ENCODE peak calls at places on chromosomes 1 and 21, in five cellular contexts. One of them, this sample, is unnamed.

GRCh38 chr21:42853621-42854020 is 25.7 kb downstream of the WDR4 start:
- DNase-seq in PC-3: no peak
- DNase-seq in stimulated activated CD8-positive, alpha-beta memory T cell treated with anti-CD3 and anti-CD28 coated beads, Interleukin-15, amount 100 ng/mL, for 4 hours: no peak
- DNase-seq in RCC 7860: no peak
- DNase-seq in mesendoderm: no peak
- DNase-seq in this sample: no peak

GRCh38 chr1:9269721-9270120 is 23.0 kb upstream of the SPSB1 start:
- DNase-seq in RCC 7860: no peak
- DNase-seq in stimulated activated CD8-positive, alpha-beta memory T cell treated with anti-CD3 and anti-CD28 coated beads, Interleukin-15, amount 100 ng/mL, for 4 hours: no peak
- DNase-seq in PC-3: no peak
- DNase-seq in mesendoderm: no peak
- DNase-seq in this sample: no peak

GRCh38 chr1:24438423-24438901 is 22.9 kb downstream of the NIPAL3 start:
- DNase-seq in RCC 7860: no peak
- DNase-seq in stimulated activated CD8-positive, alpha-beta memory T cell treated with anti-CD3 and anti-CD28 coated beads, Interleukin-15, amount 100 ng/mL, for 4 hours: no peak
- DNase-seq in PC-3: no peak
- DNase-seq in mesendoderm: peak
- DNase-seq in this sample: no peak

GRCh38 chr1:64664287-64664686 is 80.6 kb upstream of the RAVER2 start:
- DNase-seq in mesendoderm: no peak
- DNase-seq in RCC 7860: no peak
- DNase-seq in stimulated activated CD8-positive, alpha-beta memory T cell treated with anti-CD3 and anti-CD28 coated beads, Interleukin-15, amount 100 ng/mL, for 4 hours: no peak
- DNase-seq in PC-3: no peak
- DNase-seq in this sample: no peak

GRCh38 chr1:104238991-104239390 is 489.3 kb downstream of the AMY1C start:
- DNase-seq in stimulated activated CD8-positive, alpha-beta memory T cell treated with anti-CD3 and anti-CD28 coated beads, Interleukin-15, amount 100 ng/mL, for 4 hours: no peak
- DNase-seq in PC-3: no peak
- DNase-seq in mesendoderm: peak
- DNase-seq in RCC 7860: no peak
- DNase-seq in this sample: no peak

GRCh38 chr1:32681501-32681900 is 21.1 kb downstream of the SYNC start:
- DNase-seq in stimulated activated CD8-positive, alpha-beta memory T cell treated with anti-CD3 and anti-CD28 coated beads, Interleukin-15, amount 100 ng/mL, for 4 hours: no peak
- DNase-seq in mesendoderm: no peak
- DNase-seq in RCC 7860: no peak
- DNase-seq in PC-3: no peak
- DNase-seq in this sample: no peak

GRCh38 chr1:226355679-226356583 is 47.0 kb upstream of the LIN9 start:
- DNase-seq in mesendoderm: no peak
- DNase-seq in RCC 7860: no peak
- DNase-seq in PC-3: no peak
- DNase-seq in stimulated activated CD8-positive, alpha-beta memory T cell treated with anti-CD3 and anti-CD28 coated beads, Interleukin-15, amount 100 ng/mL, for 4 hours: no peak
- DNase-seq in this sample: no peak

GRCh38 chr1:17274186-17275170 is 25.6 kb downstream of the PADI3 start:
- DNase-seq in RCC 7860: peak
- DNase-seq in stimulated activated CD8-positive, alpha-beta memory T cell treated with anti-CD3 and anti-CD28 coated beads, Interleukin-15, amount 100 ng/mL, for 4 hours: no peak
- DNase-seq in PC-3: peak
- DNase-seq in mesendoderm: peak
- DNase-seq in this sample: peak

GRCh38 chr1:227913969-227914791 is 33.6 kb downstream of the WNT9A start:
- DNase-seq in stimulated activated CD8-positive, alpha-beta memory T cell treated with anti-CD3 and anti-CD28 coated beads, Interleukin-15, amount 100 ng/mL, for 4 hours: no peak
- DNase-seq in mesendoderm: peak
- DNase-seq in PC-3: no peak
- DNase-seq in RCC 7860: no peak
- DNase-seq in this sample: no peak

GRCh38 chr1:218366322-218367052 is 21.4 kb downstream of the TGFB2 start:
- DNase-seq in mesendoderm: no peak
- DNase-seq in RCC 7860: peak
- DNase-seq in stimulated activated CD8-positive, alpha-beta memory T cell treated with anti-CD3 and anti-CD28 coated beads, Interleukin-15, amount 100 ng/mL, for 4 hours: no peak
- DNase-seq in PC-3: no peak
- DNase-seq in this sample: no peak

GRCh38 chr1:43799656-43800629 is 92.6 kb downstream of the ST3GAL3 start:
- DNase-seq in mesendoderm: no peak
- DNase-seq in PC-3: no peak
- DNase-seq in stimulated activated CD8-positive, alpha-beta memory T cell treated with anti-CD3 and anti-CD28 coated beads, Interleukin-15, amount 100 ng/mL, for 4 hours: no peak
- DNase-seq in RCC 7860: peak
- DNase-seq in this sample: no peak

GRCh38 chr1:16248603-16249534 is 11.9 kb upstream of the CPLANE2 start:
- DNase-seq in RCC 7860: peak
- DNase-seq in stimulated activated CD8-positive, alpha-beta memory T cell treated with anti-CD3 and anti-CD28 coated beads, Interleukin-15, amount 100 ng/mL, for 4 hours: no peak
- DNase-seq in PC-3: peak
- DNase-seq in mesendoderm: no peak
- DNase-seq in this sample: peak

GRCh38 chr1:31670583-31670944 is 25.9 kb upstream of the PEF1 start:
- DNase-seq in PC-3: no peak
- DNase-seq in mesendoderm: no peak
- DNase-seq in RCC 7860: no peak
- DNase-seq in stimulated activated CD8-positive, alpha-beta memory T cell treated with anti-CD3 and anti-CD28 coated beads, Interleukin-15, amount 100 ng/mL, for 4 hours: no peak
- DNase-seq in this sample: no peak

GRCh38 chr1:229119161-229119560 is 151.8 kb upstream of the RAB4A start:
- DNase-seq in PC-3: peak
- DNase-seq in RCC 7860: no peak
- DNase-seq in mesendoderm: no peak
- DNase-seq in stimulated activated CD8-positive, alpha-beta memory T cell treated with anti-CD3 and anti-CD28 coated beads, Interleukin-15, amount 100 ng/mL, for 4 hours: no peak
- DNase-seq in this sample: no peak

GRCh38 chr21:45562401-45562800 is 20.2 kb upstream of the SLC19A1 start:
- DNase-seq in mesendoderm: no peak
- DNase-seq in RCC 7860: no peak
- DNase-seq in PC-3: no peak
- DNase-seq in stimulated activated CD8-positive, alpha-beta memory T cell treated with anti-CD3 and anti-CD28 coated beads, Interleukin-15, amount 100 ng/mL, for 4 hours: no peak
- DNase-seq in this sample: no peak

GRCh38 chr1:1283821-1284220 is 3.6 kb downstream of the SCNN1D start:
- DNase-seq in RCC 7860: peak
- DNase-seq in PC-3: peak
- DNase-seq in mesendoderm: peak
- DNase-seq in stimulated activated CD8-positive, alpha-beta memory T cell treated with anti-CD3 and anti-CD28 coated beads, Interleukin-15, amount 100 ng/mL, for 4 hours: no peak
- DNase-seq in this sample: peak

GRCh38 chr1:31315902-31316301 is 19.1 kb downstream of the ZCCHC17 start:
- DNase-seq in PC-3: no peak
- DNase-seq in RCC 7860: no peak
- DNase-seq in mesendoderm: no peak
- DNase-seq in stimulated activated CD8-positive, alpha-beta memory T cell treated with anti-CD3 and anti-CD28 coated beads, Interleukin-15, amount 100 ng/mL, for 4 hours: no peak
- DNase-seq in this sample: no peak

GRCh38 chr1:183970516-183971300 is 66.8 kb downstream of the COLGALT2 start:
- DNase-seq in RCC 7860: peak
- DNase-seq in mesendoderm: no peak
- DNase-seq in stimulated activated CD8-positive, alpha-beta memory T cell treated with anti-CD3 and anti-CD28 coated beads, Interleukin-15, amount 100 ng/mL, for 4 hours: no peak
- DNase-seq in PC-3: no peak
- DNase-seq in this sample: no peak

GRCh38 chr1:162056043-162056442 is 13.4 kb upstream of the NOS1AP start:
- DNase-seq in mesendoderm: peak
- DNase-seq in PC-3: peak
- DNase-seq in RCC 7860: peak
- DNase-seq in stimulated activated CD8-positive, alpha-beta memory T cell treated with anti-CD3 and anti-CD28 coated beads, Interleukin-15, amount 100 ng/mL, for 4 hours: no peak
- DNase-seq in this sample: peak

GRCh38 chr1:20355101-20355827 is 64.6 kb downstream of the VWA5B1 start:
- DNase-seq in stimulated activated CD8-positive, alpha-beta memory T cell treated with anti-CD3 and anti-CD28 coated beads, Interleukin-15, amount 100 ng/mL, for 4 hours: no peak
- DNase-seq in mesendoderm: no peak
- DNase-seq in PC-3: no peak
- DNase-seq in RCC 7860: no peak
- DNase-seq in this sample: no peak

GRCh38 chr1:21051177-21051576 is 125.5 kb downstream of the EIF4G3 start:
- DNase-seq in stimulated activated CD8-positive, alpha-beta memory T cell treated with anti-CD3 and anti-CD28 coated beads, Interleukin-15, amount 100 ng/mL, for 4 hours: no peak
- DNase-seq in PC-3: no peak
- DNase-seq in RCC 7860: no peak
- DNase-seq in mesendoderm: no peak
- DNase-seq in this sample: no peak

GRCh38 chr1:164774819-164775654 is 216.1 kb downstream of the PBX1 start:
- DNase-seq in stimulated activated CD8-positive, alpha-beta memory T cell treated with anti-CD3 and anti-CD28 coated beads, Interleukin-15, amount 100 ng/mL, for 4 hours: no peak
- DNase-seq in RCC 7860: no peak
- DNase-seq in PC-3: no peak
- DNase-seq in mesendoderm: peak
- DNase-seq in this sample: no peak

GRCh38 chr1:31923905-31924304 is 14.3 kb downstream of the PTP4A2 start:
- DNase-seq in RCC 7860: no peak
- DNase-seq in mesendoderm: no peak
- DNase-seq in stimulated activated CD8-positive, alpha-beta memory T cell treated with anti-CD3 and anti-CD28 coated beads, Interleukin-15, amount 100 ng/mL, for 4 hours: no peak
- DNase-seq in PC-3: no peak
- DNase-seq in this sample: no peak

GRCh38 chr21:26736449-26736848 is 108.8 kb downstream of the ADAMTS1 start:
- DNase-seq in stimulated activated CD8-positive, alpha-beta memory T cell treated with anti-CD3 and anti-CD28 coated beads, Interleukin-15, amount 100 ng/mL, for 4 hours: no peak
- DNase-seq in mesendoderm: no peak
- DNase-seq in PC-3: no peak
- DNase-seq in RCC 7860: no peak
- DNase-seq in this sample: no peak

GRCh38 chr1:202129453-202130274 is 6.9 kb downstream of the GPR37L1 start:
- DNase-seq in RCC 7860: no peak
- DNase-seq in PC-3: no peak
- DNase-seq in mesendoderm: no peak
- DNase-seq in stimulated activated CD8-positive, alpha-beta memory T cell treated with anti-CD3 and anti-CD28 coated beads, Interleukin-15, amount 100 ng/mL, for 4 hours: no peak
- DNase-seq in this sample: no peak

GRCh38 chr1:20301463-20302092 is 10.9 kb downstream of the VWA5B1 start:
- DNase-seq in stimulated activated CD8-positive, alpha-beta memory T cell treated with anti-CD3 and anti-CD28 coated beads, Interleukin-15, amount 100 ng/mL, for 4 hours: no peak
- DNase-seq in mesendoderm: no peak
- DNase-seq in RCC 7860: no peak
- DNase-seq in PC-3: no peak
- DNase-seq in this sample: no peak

GRCh38 chr1:89815611-89816010 is 5.2 kb upstream of the LRRC8D start:
- DNase-seq in stimulated activated CD8-positive, alpha-beta memory T cell treated with anti-CD3 and anti-CD28 coated beads, Interleukin-15, amount 100 ng/mL, for 4 hours: no peak
- DNase-seq in mesendoderm: no peak
- DNase-seq in RCC 7860: no peak
- DNase-seq in PC-3: no peak
- DNase-seq in this sample: no peak

GRCh38 chr1:232636799-232637198 is 6.9 kb upstream of the SIPA1L2 start:
- DNase-seq in mesendoderm: no peak
- DNase-seq in PC-3: no peak
- DNase-seq in RCC 7860: no peak
- DNase-seq in stimulated activated CD8-positive, alpha-beta memory T cell treated with anti-CD3 and anti-CD28 coated beads, Interleukin-15, amount 100 ng/mL, for 4 hours: no peak
- DNase-seq in this sample: no peak

GRCh38 chr1:98045211-98046030 is 124.6 kb upstream of the DPYD start:
- DNase-seq in mesendoderm: peak
- DNase-seq in stimulated activated CD8-positive, alpha-beta memory T cell treated with anti-CD3 and anti-CD28 coated beads, Interleukin-15, amount 100 ng/mL, for 4 hours: no peak
- DNase-seq in PC-3: no peak
- DNase-seq in RCC 7860: no peak
- DNase-seq in this sample: peak

GRCh38 chr1:107964397-107965111 is 426 bp downstream of the VAV3 start:
- DNase-seq in stimulated activated CD8-positive, alpha-beta memory T cell treated with anti-CD3 and anti-CD28 coated beads, Interleukin-15, amount 100 ng/mL, for 4 hours: no peak
- DNase-seq in mesendoderm: peak
- DNase-seq in PC-3: no peak
- DNase-seq in RCC 7860: no peak
- DNase-seq in this sample: peak

GRCh38 chr21:41568606-41569385 is 60.8 kb upstream of the TMPRSS2 start:
- DNase-seq in mesendoderm: no peak
- DNase-seq in stimulated activated CD8-positive, alpha-beta memory T cell treated with anti-CD3 and anti-CD28 coated beads, Interleukin-15, amount 100 ng/mL, for 4 hours: no peak
- DNase-seq in RCC 7860: no peak
- DNase-seq in PC-3: no peak
- DNase-seq in this sample: no peak

GRCh38 chr1:145782166-145783099 is 41.5 kb downstream of the RNF115 start:
- DNase-seq in RCC 7860: peak
- DNase-seq in PC-3: peak
- DNase-seq in mesendoderm: no peak
- DNase-seq in stimulated activated CD8-positive, alpha-beta memory T cell treated with anti-CD3 and anti-CD28 coated beads, Interleukin-15, amount 100 ng/mL, for 4 hours: no peak
- DNase-seq in this sample: peak

GRCh38 chr1:54009406-54009805 is 8.6 kb downstream of the LDLRAD1 start:
- DNase-seq in PC-3: no peak
- DNase-seq in stimulated activated CD8-positive, alpha-beta memory T cell treated with anti-CD3 and anti-CD28 coated beads, Interleukin-15, amount 100 ng/mL, for 4 hours: no peak
- DNase-seq in RCC 7860: no peak
- DNase-seq in mesendoderm: no peak
- DNase-seq in this sample: no peak

GRCh38 chr1:247415423-247416361 is at the start of gene NLRP3:
- DNase-seq in RCC 7860: peak
- DNase-seq in stimulated activated CD8-positive, alpha-beta memory T cell treated with anti-CD3 and anti-CD28 coated beads, Interleukin-15, amount 100 ng/mL, for 4 hours: no peak
- DNase-seq in mesendoderm: peak
- DNase-seq in PC-3: peak
- DNase-seq in this sample: peak

GRCh38 chr1:161166669-161167548 is 683 bp downstream of the PPOX start:
- DNase-seq in RCC 7860: no peak
- DNase-seq in mesendoderm: peak
- DNase-seq in stimulated activated CD8-positive, alpha-beta memory T cell treated with anti-CD3 and anti-CD28 coated beads, Interleukin-15, amount 100 ng/mL, for 4 hours: no peak
- DNase-seq in PC-3: no peak
- DNase-seq in this sample: no peak

GRCh38 chr21:43312751-43313169 is 114.2 kb downstream of the SIK1 start:
- DNase-seq in stimulated activated CD8-positive, alpha-beta memory T cell treated with anti-CD3 and anti-CD28 coated beads, Interleukin-15, amount 100 ng/mL, for 4 hours: no peak
- DNase-seq in mesendoderm: no peak
- DNase-seq in RCC 7860: no peak
- DNase-seq in PC-3: no peak
- DNase-seq in this sample: no peak

GRCh38 chr21:40200962-40201361 is 333.7 kb downstream of the PCP4 start:
- DNase-seq in PC-3: no peak
- DNase-seq in RCC 7860: no peak
- DNase-seq in mesendoderm: no peak
- DNase-seq in stimulated activated CD8-positive, alpha-beta memory T cell treated with anti-CD3 and anti-CD28 coated beads, Interleukin-15, amount 100 ng/mL, for 4 hours: no peak
- DNase-seq in this sample: peak

This sample was measured in epithelial cell of esophagus.